ENCODE peak calls at places on chromosomes 3 and 15, in five cellular contexts. U is NT2/D1, Y is HepG2, M is H1, S is GM12878. T is an unnamed sample.
A peak's percentile ranks its signal among the peaks of the same experiment; 100 is the strongest.

GRCh38 chr3:114542359-114542758 is 248.5 kb downstream of the TIGIT start:
- DNase-seq in Y (no peak), U (peak; percentile 69), M (peak; percentile 19), S (no peak), T (no peak)

GRCh38 chr3:55984631-55985030 is 483.6 kb downstream of the ERC2 start:
- DNase-seq in S (no peak), M (no peak), U (no peak), Y (no peak), T (no peak)

GRCh38 chr3:99250272-99250671 is 348.8 kb upstream of the DCBLD2 start:
- DNase-seq in U (no peak), S (no peak), M (no peak), Y (no peak), T (no peak)

GRCh38 chr3:12308517-12308916 is 19.6 kb downstream of the PPARG start:
- DNase-seq in S (peak; percentile 3), U (no peak), Y (peak; percentile 86), M (no peak), T (no peak)

GRCh38 chr15:65902373-65902772 is 33.1 kb downstream of the RAB11A start:
- DNase-seq in M (peak; percentile 13), Y (peak; percentile 23), S (peak; percentile 57), U (peak; percentile 55), T (no peak)

GRCh38 chr3:54374214-54374855 is 252.0 kb downstream of the CACNA2D3 start:
- DNase-seq in S (no peak), U (peak; percentile 27), M (no peak), Y (peak; percentile 15), T (peak; percentile 50)

GRCh38 chr15:76024021-76024768 is 12.0 kb upstream of the NRG4 start:
- DNase-seq in S (no peak), M (no peak), U (no peak), Y (no peak), T (no peak)

GRCh38 chr3:129016366-129016724 is 15.2 kb downstream of the EFCC1 start:
- DNase-seq in U (no peak), S (no peak), M (no peak), Y (peak; percentile 39), T (no peak)

GRCh38 chr3:151439652-151440125 is 21.2 kb downstream of the IGSF10 start:
- DNase-seq in Y (peak; percentile 49), S (no peak), M (no peak), U (peak; percentile 32), T (peak; percentile 54)

GRCh38 chr15:28123408-28124023 is 24.4 kb upstream of the OCA2 start:
- DNase-seq in S (no peak), U (peak; percentile 47), Y (peak; percentile 57), M (peak; percentile 29), T (peak; percentile 60)
- TF ChIP-seq SUZ12 in S (no peak), U (no peak), Y (no peak), M (no peak), T (no peak)

GRCh38 chr3:45482829-45483228 is 94.5 kb downstream of the LARS2 start:
- DNase-seq in M (no peak), S (no peak), U (no peak), Y (no peak), T (no peak)
- TF ChIP-seq SUZ12 in M (no peak), S (no peak), U (no peak), Y (no peak), T (no peak)

GRCh38 chr15:68311464-68311835 is 33.9 kb downstream of the FEM1B start:
- DNase-seq in Y (no peak), S (no peak), M (no peak), U (no peak), T (no peak)

GRCh38 chr15:68309024-68309423 is 31.5 kb downstream of the FEM1B start:
- DNase-seq in M (no peak), S (no peak), Y (peak; percentile 73), U (no peak), T (no peak)

GRCh38 chr15:68311859-68312557 is 34.5 kb downstream of the FEM1B start:
- DNase-seq in U (no peak), M (no peak), Y (no peak), S (no peak), T (no peak)

GRCh38 chr15:68310811-68311463 is 33.4 kb downstream of the FEM1B start:
- DNase-seq in M (no peak), S (no peak), Y (no peak), U (no peak), T (no peak)

GRCh38 chr15:68310178-68310810 is 32.7 kb downstream of the FEM1B start:
- DNase-seq in S (no peak), Y (no peak), U (no peak), M (no peak), T (no peak)
- TF ChIP-seq SUZ12 in S (no peak), Y (no peak), U (no peak), M (no peak), T (no peak)

GRCh38 chr15:34799825-34800168 is 4.4 kb upstream of the ACTC1 start:
- DNase-seq in U (no peak), Y (no peak), M (no peak), S (no peak), T (no peak)
- TF ChIP-seq SUZ12 in U (no peak), Y (no peak), M (no peak), S (no peak), T (no peak)

DNA sequence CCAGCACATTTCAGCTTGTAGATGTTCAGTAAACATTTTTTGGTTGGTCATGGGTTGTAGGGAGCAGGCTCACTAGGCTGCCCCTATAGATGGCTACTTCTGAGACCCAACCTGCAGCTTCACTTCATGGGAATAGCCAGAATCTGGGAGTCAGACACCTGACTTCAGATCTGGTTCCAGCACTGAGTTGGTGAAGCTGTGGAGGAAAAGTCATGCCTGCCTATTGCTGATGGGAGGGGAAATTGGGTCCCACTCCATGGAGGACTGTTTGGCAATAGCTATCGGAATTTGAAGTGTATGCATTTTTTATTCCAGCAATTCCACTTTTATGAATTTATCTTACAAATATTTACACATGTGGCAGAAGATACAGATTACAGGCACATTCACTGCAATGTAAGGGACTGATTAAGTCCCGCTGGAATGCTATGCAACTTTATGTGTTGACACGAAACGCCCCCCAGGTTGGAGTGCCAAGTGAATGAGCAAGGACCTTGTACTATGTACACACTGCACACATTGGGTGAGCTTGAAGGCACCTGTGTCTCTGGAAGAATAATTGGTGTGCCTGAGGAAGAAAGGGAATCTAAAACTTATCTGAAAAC is 7.8 kb upstream of the CCR1 start:
- DNase-seq in S (no peak), M (no peak), Y (peak; percentile 35), U (no peak), T (no peak)
- TF ChIP-seq SUZ12 in S (no peak), M (no peak), Y (no peak), U (no peak), T (no peak)

GRCh38 chr15:55394694-55395093 is 13.5 kb downstream of the CCPG1 start:
- DNase-seq in S (no peak), M (no peak), U (no peak), Y (no peak), T (no peak)
- TF ChIP-seq SUZ12 in S (no peak), M (no peak), U (no peak), Y (no peak), T (no peak)

GRCh38 chr3:64053581-64053980 is 30.3 kb upstream of the PSMD6 start:
- DNase-seq in S (no peak), U (no peak), M (no peak), Y (no peak), T (no peak)
- TF ChIP-seq SUZ12 in S (no peak), U (no peak), M (no peak), Y (no peak), T (no peak)

T was measured in HEK293T.